ENCODE peak calls at places on chromosomes 11 and 22, in five cellular contexts. K, F, R, N and V are unnamed samples.

GRCh38 chr11:77065878-77066228 is 918 bp upstream of the CAPN5 start:
- DNase-seq in K (no peak), F (no peak), R (peak; percentile 78), N (no peak), V (no peak)

GRCh38 chr11:96218901-96219300 is 124.1 kb downstream of the MAML2 start:
- DNase-seq in K (no peak), F (no peak), R (no peak), N (no peak), V (no peak)

GRCh38 chr11:10415817-10416392 is 39.2 kb upstream of the AMPD3 start:
- DNase-seq in K (no peak), F (no peak), R (no peak), N (no peak), V (no peak)

GRCh38 chr22:45688606-45689080 is 17.0 kb downstream of the ATXN10 start:
- DNase-seq in K (no peak), F (no peak), R (peak; percentile 90), N (no peak), V (no peak)

GRCh38 chr11:120539681-120540369 is 28.3 kb downstream of the GRIK4 start:
- DNase-seq in K (no peak), F (no peak), R (peak; percentile 23), N (no peak), V (no peak)

GRCh38 chr11:117128289-117128688 is 15.8 kb upstream of the PAFAH1B2 start:
- DNase-seq in K (no peak), F (no peak), R (no peak), N (no peak), V (no peak)

GRCh38 chr22:49735411-49736311 is 92.0 kb downstream of the BRD1 start:
- DNase-seq in K (peak; percentile 46), F (no peak), R (peak; percentile 3), N (no peak), V (no peak)

GRCh38 chr11:102079625-102080024 is 30.6 kb upstream of the YAP1 start:
- DNase-seq in K (no peak), F (no peak), R (no peak), N (no peak), V (no peak)

GRCh38 chr11:131928992-131929391 is 558.6 kb downstream of the NTM start:
- DNase-seq in K (no peak), F (no peak), R (no peak), N (no peak), V (no peak)

GRCh38 chr22:44944891-44945600 is 64.8 kb downstream of the PHF21B start:
- DNase-seq in K (no peak), F (no peak), R (no peak), N (no peak), V (no peak)

GRCh38 chr11:94129505-94130335 is 1.1 kb downstream of the PANX1 start:
- DNase-seq in K (no peak), F (no peak), R (no peak), N (peak; percentile 7), V (peak; percentile 28)

GRCh38 chr11:44622190-44622650 is 56.8 kb downstream of the CD82 start:
- DNase-seq in K (no peak), F (no peak), R (no peak), N (no peak), V (no peak)

GRCh38 chr11:59158206-59159068 is 13.5 kb upstream of the DTX4 start:
- DNase-seq in K (peak; percentile 76), F (no peak), R (peak; percentile 84), N (peak; percentile 27), V (peak; percentile 69)

GRCh38 chr11:35073691-35074382 is 65.1 kb upstream of the CD44 start:
- DNase-seq in K (no peak), F (no peak), R (no peak), N (no peak), V (no peak)

GRCh38 chr11:73227571-73228211 is 9.6 kb downstream of the P2RY2 start:
- DNase-seq in K (no peak), F (no peak), R (no peak), N (no peak), V (no peak)

GRCh38 chr11:123694551-123694950 is 40.1 kb upstream of the SCN3B start:
- DNase-seq in K (no peak), F (no peak), R (no peak), N (no peak), V (no peak)

GRCh38 chr22:23632178-23632577 is at the start of gene DRICH1:
- DNase-seq in K (no peak), F (no peak), R (no peak), N (no peak), V (no peak)

GRCh38 chr22:22614065-22614464 is 30.3 kb upstream of the GGTLC2 start:
- DNase-seq in K (no peak), F (no peak), R (no peak), N (no peak), V (no peak)

GRCh38 chr11:72799441-72799840 is 5.6 kb upstream of the STARD10 start:
- DNase-seq in K (no peak), F (no peak), R (no peak), N (no peak), V (no peak)

GRCh38 chr11:69377029-69377952 is 83.3 kb downstream of the MYEOV start:
- DNase-seq in K (no peak), F (no peak), R (no peak), N (no peak), V (no peak)

GRCh38 chr11:108037636-108038035 is 28.9 kb downstream of the CUL5 start:
- DNase-seq in K (no peak), F (no peak), R (peak; percentile 23), N (no peak), V (no peak)

GRCh38 chr11:47842749-47843148 is 5.4 kb downstream of the NUP160 start:
- DNase-seq in K (no peak), F (no peak), R (no peak), N (no peak), V (no peak)

GRCh38 chr11:125627236-125627910 is 2.4 kb downstream of the CHEK1 start:
- DNase-seq in K (no peak), F (no peak), R (peak; percentile 6), N (no peak), V (no peak)

DNA sequence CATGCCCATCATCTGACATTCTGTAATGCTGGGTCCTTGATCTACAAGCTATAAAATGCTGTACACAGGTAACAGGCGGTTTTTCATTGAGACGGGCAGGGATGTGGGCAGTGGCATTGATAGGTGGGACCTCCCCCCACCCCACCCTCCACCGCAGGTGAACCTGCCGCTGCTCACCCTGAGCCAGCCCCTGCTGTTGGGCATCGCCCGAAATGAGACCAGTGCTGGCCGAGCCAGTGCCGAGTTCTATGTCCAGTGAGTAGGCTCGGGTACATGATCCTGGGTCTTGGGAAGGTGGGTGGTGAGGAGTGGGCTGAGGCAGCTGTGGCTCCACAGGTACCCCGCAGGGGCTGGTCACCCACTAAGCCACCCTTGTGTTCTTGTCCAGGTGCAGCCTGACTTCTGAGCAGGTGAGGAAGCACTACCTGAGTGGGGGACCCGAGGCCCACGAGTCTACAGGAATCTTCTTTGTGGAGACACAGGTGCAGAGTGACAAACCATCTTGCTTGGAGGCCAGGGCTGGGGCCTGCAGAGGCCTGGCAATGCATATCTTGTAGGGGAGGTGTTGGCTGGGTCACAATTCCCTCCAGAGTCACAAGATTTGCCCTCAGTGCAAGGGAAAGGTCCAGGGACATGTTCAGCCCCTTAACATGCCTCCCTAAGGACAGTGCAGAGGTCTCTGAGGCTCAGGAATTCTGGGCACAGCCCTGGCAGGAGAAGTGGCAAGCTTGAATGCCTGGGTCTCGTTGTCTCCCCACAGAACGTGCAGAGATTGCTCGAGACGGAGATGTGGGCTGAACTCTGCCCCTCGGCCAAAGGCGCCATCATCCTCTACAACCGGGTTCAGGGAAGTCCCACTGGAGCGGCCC is 1.0 kb upstream of the DNAJC4 start:
- DNase-seq in K (no peak), F (no peak), R (no peak), N (no peak), V (no peak)
- H3K4me3 ChIP-seq in K (peak overlapping the region; percentile 97), F (peak overlapping the region; percentile 73), R (no peak overlapping the region), N (peak overlapping the region; percentile 70), V (no peak overlapping the region)

DNA sequence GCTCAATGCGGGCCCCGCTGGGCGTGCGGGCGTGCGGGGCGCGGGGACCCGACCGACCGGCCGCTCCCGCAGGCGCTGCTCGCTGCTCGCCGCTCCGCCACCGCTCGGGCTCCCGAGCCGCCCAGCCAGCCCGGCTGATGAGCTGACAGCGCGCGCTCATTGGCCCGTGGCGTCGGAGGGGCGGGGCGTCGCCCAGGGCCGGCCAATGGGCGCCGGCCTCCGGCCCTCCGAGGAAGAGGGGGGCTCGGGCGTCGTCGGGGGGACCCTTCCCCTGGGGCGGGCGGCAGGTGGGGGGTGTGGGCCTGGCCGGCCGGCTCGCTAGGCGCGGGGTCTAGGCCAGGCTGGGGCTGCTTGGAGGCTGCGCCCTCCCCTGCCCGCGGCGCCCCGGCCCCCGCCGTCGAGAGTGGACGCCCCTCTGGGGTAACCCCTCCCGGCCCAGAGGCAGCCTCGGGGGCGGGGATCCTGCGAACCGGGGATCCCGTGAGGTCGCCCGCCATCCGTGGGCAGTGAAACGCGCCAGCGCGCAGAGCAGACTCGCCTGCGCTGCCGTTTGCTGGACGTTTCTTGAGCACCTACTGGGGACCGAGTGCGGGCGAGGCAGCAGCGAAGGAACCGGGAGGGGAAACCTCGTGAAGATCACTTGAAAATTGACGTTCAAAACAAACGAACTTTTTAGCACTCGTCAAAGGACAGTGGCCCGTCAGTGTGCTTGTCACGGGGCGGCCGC is at the start of gene SCUBE1:
- DNase-seq in K (peak; percentile 66), F (no peak), R (peak; percentile 29), N (peak; percentile 6), V (no peak)
- H3K4me3 ChIP-seq in K (no peak within 1 kb of the TSS), F (no peak within 1 kb of the TSS), R (no peak within 1 kb of the TSS), N (no peak within 1 kb of the TSS), V (no peak within 1 kb of the TSS)

DNA sequence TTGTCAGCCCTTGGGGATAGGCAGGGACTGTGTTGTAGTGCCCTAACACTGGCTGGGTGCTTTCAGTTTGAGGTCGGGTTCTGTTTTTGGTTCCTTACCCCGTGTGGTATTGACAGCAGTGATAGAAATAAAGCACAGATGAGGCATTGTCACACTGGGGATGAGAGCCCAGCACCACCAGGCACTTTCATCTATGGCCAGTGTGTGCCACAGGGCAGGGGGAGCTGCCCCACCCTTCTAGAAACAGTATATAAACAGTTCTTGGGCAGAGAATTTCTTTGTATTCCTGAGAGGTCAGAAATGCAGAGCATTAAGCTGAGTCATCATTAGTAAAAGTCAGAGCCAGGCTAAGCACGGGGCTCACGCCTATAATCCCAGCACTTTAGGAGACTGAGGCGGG is 23.1 kb upstream of the CDC42EP2 start:
- DNase-seq in K (no peak), F (no peak), R (peak; percentile 83), N (no peak), V (no peak)
- H3K4me3 ChIP-seq in K (no peak overlapping the region), F (peak overlapping the region; percentile 21), R (peak overlapping the region; percentile 27), N (no peak overlapping the region), V (no peak overlapping the region)

GRCh38 chr11:557328-558132 is 3.0 kb downstream of the LMNTD2 start:
- DNase-seq in K (no peak), F (no peak), R (no peak), N (no peak), V (no peak)
- H3K4me3 ChIP-seq in K (no peak overlapping the region), F (no peak overlapping the region), R (no peak overlapping the region), N (no peak overlapping the region), V (no peak overlapping the region)

DNA sequence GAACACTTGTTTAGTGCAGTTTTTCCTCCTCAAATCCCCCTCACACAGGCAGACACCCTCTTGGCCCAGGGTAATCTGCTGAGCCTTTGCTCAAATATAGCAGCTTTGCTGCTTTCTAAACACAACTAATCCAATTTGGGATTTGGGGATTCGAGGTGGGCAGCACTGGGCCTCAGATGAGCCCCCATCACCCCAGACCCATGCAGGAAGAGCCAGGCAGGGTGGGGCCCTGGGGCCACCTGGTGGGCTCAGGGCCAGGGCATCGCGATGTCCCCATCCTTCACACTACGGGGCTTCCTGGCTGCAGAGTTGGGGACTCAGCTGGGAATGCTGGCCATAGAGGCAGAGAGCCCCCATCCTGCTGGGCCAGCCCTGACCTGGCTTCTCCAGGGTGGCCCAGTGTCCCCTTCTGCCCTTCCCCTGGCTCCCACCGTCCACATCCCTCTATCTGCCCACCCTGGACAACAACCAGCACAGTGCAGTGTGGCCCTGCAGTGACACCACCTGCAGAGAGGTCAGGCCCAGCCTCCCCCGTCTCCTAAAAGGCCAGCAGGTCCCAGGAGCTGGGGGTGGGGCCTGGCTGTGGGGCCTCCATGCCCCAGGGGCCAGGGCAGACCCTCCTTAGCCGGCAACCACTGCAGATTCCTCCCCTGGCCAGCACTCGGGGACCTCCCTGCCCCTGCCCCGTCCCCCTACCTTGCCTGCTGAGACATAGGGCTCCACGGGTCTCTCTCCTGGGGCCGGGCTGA is 56.6 kb upstream of the CCDC188 start:
- DNase-seq in K (no peak), F (no peak), R (no peak), N (no peak), V (no peak)
- H3K4me3 ChIP-seq in K (peak overlapping the region; percentile 89), F (peak overlapping the region; percentile 63), R (peak overlapping the region; percentile 72), N (peak overlapping the region; percentile 63), V (peak overlapping the region; percentile 78)